ENCODE peak calls at places on chromosome 3, in six cellular contexts. K is astrocyte, D is tibial artery, S is cardiac fibroblast, Q is AG04449, V is pancreas. T is an unnamed sample.

GRCh38 chr3:146160964-146161724 is at the start of gene PLOD2:
- DNase-seq in K (peak), D (peak), S (peak), Q (peak), V (peak), T (peak)

GRCh38 chr3:149362361-149362760 is 15.1 kb downstream of the TM4SF1 start:
- DNase-seq in K (no peak), D (no peak), S (no peak), Q (no peak), V (no peak), T (no peak)

GRCh38 chr3:104868291-104868690 is 498.4 kb upstream of the ALCAM start:
- DNase-seq in K (no peak), D (no peak), S (no peak), Q (no peak), V (no peak), T (no peak)

GRCh38 chr3:126685493-126685892 is 18.5 kb upstream of the CHCHD6 start:
- DNase-seq in K (peak), D (no peak), S (no peak), Q (no peak), V (no peak), T (peak)

GRCh38 chr3:169430687-169431404 is 232.7 kb downstream of the MECOM start:
- DNase-seq in K (peak), D (no peak), S (peak), Q (no peak), V (no peak), T (no peak)

GRCh38 chr3:141233457-141234161 is 2.0 kb downstream of the PXYLP1 start:
- DNase-seq in K (no peak), D (no peak), S (no peak), Q (no peak), V (no peak), T (no peak)

GRCh38 chr3:5072100-5072816 is 49.8 kb upstream of the ARL8B start:
- DNase-seq in K (no peak), D (no peak), S (no peak), Q (no peak), V (no peak), T (peak)

GRCh38 chr3:187743195-187744141 is 1.8 kb downstream of the BCL6 start:
- DNase-seq in K (peak), D (peak), S (peak), Q (no peak), V (peak), T (peak)

GRCh38 chr3:149650828-149651227 is 7.0 kb downstream of the WWTR1 start:
- DNase-seq in K (no peak), D (no peak), S (no peak), Q (no peak), V (no peak), T (no peak)

DNA sequence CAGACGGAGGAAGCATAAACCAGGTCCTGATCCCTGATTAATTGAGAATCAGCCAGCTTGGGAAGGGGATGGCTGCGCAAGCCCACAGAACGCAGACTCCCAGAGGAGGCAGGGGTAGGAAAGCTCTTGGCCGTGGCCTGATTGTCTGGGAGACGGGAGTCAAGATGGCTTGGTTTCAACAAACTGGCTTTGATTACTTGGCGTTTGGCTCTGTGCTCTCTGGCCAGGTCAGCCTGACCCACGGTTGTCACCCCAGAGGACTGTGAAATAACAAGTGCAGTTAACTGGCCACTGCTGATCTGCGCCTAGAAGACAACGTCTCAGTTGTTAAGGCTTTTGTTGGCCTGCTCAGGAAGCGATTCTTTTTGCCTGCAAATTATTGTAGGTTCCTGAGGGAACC is 387.0 kb upstream of the PROK2 start:
- DNase-seq in K (peak), D (peak), S (peak), Q (no peak), V (no peak), T (no peak)
- TF ChIP-seq CTCF in K (no peak), D (no peak), S (no peak), Q (no peak), V (no peak), T (no peak)

DNA sequence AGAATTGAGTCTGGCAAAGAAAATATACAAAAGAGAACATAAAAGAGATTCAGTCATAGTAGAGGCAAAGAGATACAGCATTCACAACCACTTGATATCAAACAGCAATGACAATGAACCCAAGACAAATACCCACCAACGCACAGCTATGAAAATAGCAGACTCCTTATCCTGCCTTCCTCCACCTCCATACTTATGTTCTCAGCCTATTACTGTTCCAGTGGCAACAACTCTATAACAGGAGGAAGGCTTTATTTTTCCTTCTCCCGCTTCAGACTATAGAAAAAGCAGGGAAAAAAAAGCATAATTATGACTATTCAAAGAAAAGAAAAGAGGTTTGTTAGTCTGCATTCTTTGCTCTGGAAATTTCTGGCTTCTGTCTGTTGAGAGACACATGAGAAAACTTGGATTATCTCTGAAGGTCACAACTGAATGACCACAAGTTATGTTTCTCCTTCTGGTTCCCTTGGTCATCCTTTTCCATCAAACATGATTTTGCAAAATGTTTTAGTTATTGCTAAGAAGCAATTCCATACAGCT is 81.2 kb upstream of the PLXND1 start:
- DNase-seq in K (peak), D (no peak), S (no peak), Q (no peak), V (no peak), T (no peak)
- H3K4me3 ChIP-seq in K (no peak), D (no peak), S (no peak), Q (no peak), V (peak), T (no peak)

DNA sequence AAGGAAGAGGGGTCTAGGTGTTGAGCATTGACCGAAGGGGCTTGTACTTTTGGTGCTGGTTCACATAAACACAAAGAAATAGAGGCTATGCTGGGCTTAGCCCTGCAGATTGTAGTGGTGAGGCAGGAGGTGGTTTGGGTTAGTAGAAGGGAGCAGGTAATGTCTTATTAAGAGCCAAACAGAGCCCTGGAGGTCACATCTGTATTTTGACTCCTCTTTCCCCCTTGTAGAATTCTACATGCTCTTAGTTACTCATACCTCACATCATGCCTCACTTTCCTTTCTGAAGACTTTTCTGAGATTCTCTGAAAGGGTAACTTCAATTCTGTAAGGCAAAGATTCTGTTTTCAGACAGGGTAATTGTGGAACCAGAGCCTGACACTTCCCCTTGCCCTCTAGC is 16.1 kb upstream of the ZNF80 start:
- DNase-seq in K (no peak), D (no peak), S (no peak), Q (no peak), V (no peak), T (no peak)
- TF ChIP-seq CTCF in K (no peak), D (no peak), S (no peak), Q (no peak), V (no peak), T (no peak)

GRCh38 chr3:48898383-48899234 is at the start of gene SLC25A20:
- DNase-seq in K (peak), D (peak), S (peak), Q (no peak), V (peak), T (peak)

GRCh38 chr3:48896991-48897390 is 1.7 kb downstream of the SLC25A20 start:
- DNase-seq in K (no peak), D (no peak), S (peak), Q (no peak), V (no peak), T (no peak)

GRCh38 chr3:48897401-48898376 is 993 bp downstream of the SLC25A20 start:
- DNase-seq in K (no peak), D (no peak), S (peak), Q (no peak), V (peak), T (no peak)

DNA sequence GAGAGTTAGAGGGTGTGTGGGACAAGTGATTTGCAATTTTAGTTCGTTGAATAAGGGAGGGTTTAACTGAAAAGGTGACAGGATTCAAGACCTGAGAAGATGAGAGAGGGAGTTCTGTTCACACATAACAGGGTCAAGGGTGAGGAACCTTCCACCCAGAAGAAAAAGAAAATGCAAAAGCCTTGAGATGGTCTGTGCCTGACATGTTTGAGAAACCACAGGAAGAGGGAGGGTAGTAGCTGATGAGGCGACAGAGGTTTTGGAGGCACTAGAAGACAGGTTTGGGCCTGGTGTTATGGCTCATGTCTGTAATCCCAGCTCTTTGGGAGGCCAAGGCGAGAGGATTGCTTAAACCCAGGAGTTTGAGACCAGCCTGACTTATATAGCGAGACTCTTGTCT is 616 bp upstream of the SLC25A20 start:
- DNase-seq in K (no peak), D (no peak), S (no peak), Q (no peak), V (no peak), T (no peak)
- H3K4me3 ChIP-seq in K (peak), D (peak), S (peak), Q (peak), V (peak), T (peak)

T was measured in fibroblast of mammary gland.